ENCODE peak calls at places on chromosomes 3 and 15, in seven cellular contexts. One of them, this sample, is unnamed.
A peak's percentile ranks its signal among the peaks of the same experiment; 100 is the strongest.

GRCh38 chr15:91133511-91133910 is 33.5 kb downstream of the SV2B start:
- DNase-seq in CD8-positive, alpha-beta T cell: no peak
- DNase-seq in mesendoderm: peak; percentile 28
- DNase-seq in heart right ventricle: no peak
- DNase-seq in tibial artery: no peak
- DNase-seq in Karpas-422: no peak
- DNase-seq in right lobe of liver: no peak
- DNase-seq in this sample: no peak

GRCh38 chr15:59401810-59402569 is 29.3 kb upstream of the MYO1E start:
- DNase-seq in CD8-positive, alpha-beta T cell: no peak
- DNase-seq in mesendoderm: no peak
- DNase-seq in heart right ventricle: no peak
- DNase-seq in tibial artery: no peak
- DNase-seq in Karpas-422: no peak
- DNase-seq in right lobe of liver: no peak
- DNase-seq in this sample: no peak

GRCh38 chr3:98612587-98612986 is 19.2 kb upstream of the CPOX start:
- DNase-seq in CD8-positive, alpha-beta T cell: no peak
- DNase-seq in mesendoderm: peak; percentile 80
- DNase-seq in heart right ventricle: peak; percentile 12
- DNase-seq in tibial artery: peak; percentile 19
- DNase-seq in Karpas-422: peak; percentile 56
- DNase-seq in right lobe of liver: no peak
- DNase-seq in this sample: no peak

GRCh38 chr3:38630591-38630990 is 18.9 kb downstream of the SCN5A start:
- DNase-seq in CD8-positive, alpha-beta T cell: no peak
- DNase-seq in mesendoderm: no peak
- DNase-seq in heart right ventricle: no peak
- DNase-seq in tibial artery: no peak
- DNase-seq in Karpas-422: no peak
- DNase-seq in right lobe of liver: no peak
- DNase-seq in this sample: no peak

GRCh38 chr3:161600185-161600584 is 103.6 kb downstream of the OTOL1 start:
- DNase-seq in CD8-positive, alpha-beta T cell: no peak
- DNase-seq in mesendoderm: no peak
- DNase-seq in heart right ventricle: no peak
- DNase-seq in tibial artery: no peak
- DNase-seq in Karpas-422: no peak
- DNase-seq in right lobe of liver: no peak
- DNase-seq in this sample: no peak

GRCh38 chr15:55823191-55823670 is 80.3 kb upstream of the PRTG start:
- DNase-seq in CD8-positive, alpha-beta T cell: no peak
- DNase-seq in mesendoderm: no peak
- DNase-seq in heart right ventricle: no peak
- DNase-seq in tibial artery: no peak
- DNase-seq in Karpas-422: no peak
- DNase-seq in right lobe of liver: no peak
- DNase-seq in this sample: no peak

GRCh38 chr3:184647405-184647936 is 64.4 kb downstream of the MAGEF1 start:
- DNase-seq in CD8-positive, alpha-beta T cell: no peak
- DNase-seq in mesendoderm: no peak
- DNase-seq in heart right ventricle: peak; percentile 39
- DNase-seq in tibial artery: no peak
- DNase-seq in Karpas-422: no peak
- DNase-seq in right lobe of liver: no peak
- DNase-seq in this sample: no peak

GRCh38 chr3:141465221-141465620 is 21.6 kb upstream of the RASA2 start:
- DNase-seq in CD8-positive, alpha-beta T cell: no peak
- DNase-seq in mesendoderm: no peak
- DNase-seq in heart right ventricle: no peak
- DNase-seq in tibial artery: no peak
- DNase-seq in Karpas-422: no peak
- DNase-seq in right lobe of liver: no peak
- DNase-seq in this sample: no peak

GRCh38 chr3:155742339-155742980 is 2.4 kb downstream of the PLCH1 start:
- DNase-seq in CD8-positive, alpha-beta T cell: no peak
- DNase-seq in mesendoderm: no peak
- DNase-seq in heart right ventricle: no peak
- DNase-seq in tibial artery: no peak
- DNase-seq in Karpas-422: no peak
- DNase-seq in right lobe of liver: no peak
- DNase-seq in this sample: no peak

GRCh38 chr15:59976480-59976879 is 27.6 kb upstream of the FOXB1 start:
- DNase-seq in CD8-positive, alpha-beta T cell: peak; percentile 48
- DNase-seq in mesendoderm: no peak
- DNase-seq in heart right ventricle: no peak
- DNase-seq in tibial artery: no peak
- DNase-seq in Karpas-422: peak; percentile 41
- DNase-seq in right lobe of liver: no peak
- DNase-seq in this sample: peak; percentile 80

GRCh38 chr3:122612706-122613105 is 35.3 kb downstream of the PARP15 start:
- DNase-seq in CD8-positive, alpha-beta T cell: no peak
- DNase-seq in mesendoderm: no peak
- DNase-seq in heart right ventricle: no peak
- DNase-seq in tibial artery: no peak
- DNase-seq in Karpas-422: no peak
- DNase-seq in right lobe of liver: no peak
- DNase-seq in this sample: no peak

GRCh38 chr3:127209840-127210653 is 17.1 kb downstream of the PRR23E start:
- DNase-seq in CD8-positive, alpha-beta T cell: no peak
- DNase-seq in mesendoderm: peak; percentile 92
- DNase-seq in heart right ventricle: no peak
- DNase-seq in tibial artery: peak; percentile 1
- DNase-seq in Karpas-422: no peak
- DNase-seq in right lobe of liver: no peak
- DNase-seq in this sample: no peak

GRCh38 chr15:34679326-34679725 is 75.5 kb downstream of the GJD2 start:
- DNase-seq in CD8-positive, alpha-beta T cell: no peak
- DNase-seq in mesendoderm: no peak
- DNase-seq in heart right ventricle: no peak
- DNase-seq in tibial artery: no peak
- DNase-seq in Karpas-422: no peak
- DNase-seq in right lobe of liver: no peak
- DNase-seq in this sample: no peak

GRCh38 chr15:31013863-31014607 is 22.6 kb upstream of the MTMR10 start:
- DNase-seq in CD8-positive, alpha-beta T cell: no peak
- DNase-seq in mesendoderm: no peak
- DNase-seq in heart right ventricle: no peak
- DNase-seq in tibial artery: no peak
- DNase-seq in Karpas-422: peak; percentile 68
- DNase-seq in right lobe of liver: no peak
- DNase-seq in this sample: no peak

GRCh38 chr15:41494190-41494921 is 682 bp downstream of the ITPKA start:
- DNase-seq in CD8-positive, alpha-beta T cell: no peak
- DNase-seq in mesendoderm: peak; percentile 70
- DNase-seq in heart right ventricle: no peak
- DNase-seq in tibial artery: no peak
- DNase-seq in Karpas-422: no peak
- DNase-seq in right lobe of liver: peak; percentile 42
- DNase-seq in this sample: peak; percentile 39

GRCh38 chr3:179082416-179082815 is 10.8 kb upstream of the ZMAT3 start:
- DNase-seq in CD8-positive, alpha-beta T cell: no peak
- DNase-seq in mesendoderm: peak; percentile 32
- DNase-seq in heart right ventricle: no peak
- DNase-seq in tibial artery: no peak
- DNase-seq in Karpas-422: no peak
- DNase-seq in right lobe of liver: no peak
- DNase-seq in this sample: no peak

GRCh38 chr3:155022896-155023295 is 57.2 kb upstream of the MME start:
- DNase-seq in CD8-positive, alpha-beta T cell: no peak
- DNase-seq in mesendoderm: no peak
- DNase-seq in heart right ventricle: no peak
- DNase-seq in tibial artery: no peak
- DNase-seq in Karpas-422: no peak
- DNase-seq in right lobe of liver: no peak
- DNase-seq in this sample: no peak

GRCh38 chr3:30810617-30811016 is 83.8 kb downstream of the GADL1 start:
- DNase-seq in CD8-positive, alpha-beta T cell: peak; percentile 0
- DNase-seq in mesendoderm: peak; percentile 4
- DNase-seq in heart right ventricle: peak; percentile 16
- DNase-seq in tibial artery: no peak
- DNase-seq in Karpas-422: no peak
- DNase-seq in right lobe of liver: no peak
- DNase-seq in this sample: no peak

GRCh38 chr15:74373056-74373650 is 5.7 kb upstream of the CYP11A1 start:
- DNase-seq in CD8-positive, alpha-beta T cell: no peak
- DNase-seq in mesendoderm: no peak
- DNase-seq in heart right ventricle: no peak
- DNase-seq in tibial artery: no peak
- DNase-seq in Karpas-422: no peak
- DNase-seq in right lobe of liver: no peak
- DNase-seq in this sample: no peak

GRCh38 chr3:38583688-38584087 is 65.8 kb downstream of the SCN5A start:
- DNase-seq in CD8-positive, alpha-beta T cell: no peak
- DNase-seq in mesendoderm: no peak
- DNase-seq in heart right ventricle: no peak
- DNase-seq in tibial artery: peak; percentile 7
- DNase-seq in Karpas-422: no peak
- DNase-seq in right lobe of liver: no peak
- DNase-seq in this sample: no peak

GRCh38 chr15:71447328-71448250 is 332.3 kb downstream of the THSD4 start:
- DNase-seq in CD8-positive, alpha-beta T cell: no peak
- DNase-seq in mesendoderm: peak; percentile 73
- DNase-seq in heart right ventricle: no peak
- DNase-seq in tibial artery: no peak
- DNase-seq in Karpas-422: no peak
- DNase-seq in right lobe of liver: no peak
- DNase-seq in this sample: no peak

GRCh38 chr3:38313263-38313662 is 31.2 kb downstream of the SLC22A14 start:
- DNase-seq in CD8-positive, alpha-beta T cell: no peak
- DNase-seq in mesendoderm: no peak
- DNase-seq in heart right ventricle: no peak
- DNase-seq in tibial artery: no peak
- DNase-seq in Karpas-422: no peak
- DNase-seq in right lobe of liver: no peak
- DNase-seq in this sample: no peak

GRCh38 chr3:78497692-78498091 is 1270.1 kb downstream of the ROBO1 start:
- DNase-seq in CD8-positive, alpha-beta T cell: no peak
- DNase-seq in mesendoderm: no peak
- DNase-seq in heart right ventricle: no peak
- DNase-seq in tibial artery: no peak
- DNase-seq in Karpas-422: no peak
- DNase-seq in right lobe of liver: no peak
- DNase-seq in this sample: no peak

GRCh38 chr3:171874251-171874679 is 31.1 kb downstream of the TMEM212 start:
- DNase-seq in CD8-positive, alpha-beta T cell: no peak
- DNase-seq in mesendoderm: peak; percentile 78
- DNase-seq in heart right ventricle: no peak
- DNase-seq in tibial artery: no peak
- DNase-seq in Karpas-422: no peak
- DNase-seq in right lobe of liver: no peak
- DNase-seq in this sample: no peak

DNA sequence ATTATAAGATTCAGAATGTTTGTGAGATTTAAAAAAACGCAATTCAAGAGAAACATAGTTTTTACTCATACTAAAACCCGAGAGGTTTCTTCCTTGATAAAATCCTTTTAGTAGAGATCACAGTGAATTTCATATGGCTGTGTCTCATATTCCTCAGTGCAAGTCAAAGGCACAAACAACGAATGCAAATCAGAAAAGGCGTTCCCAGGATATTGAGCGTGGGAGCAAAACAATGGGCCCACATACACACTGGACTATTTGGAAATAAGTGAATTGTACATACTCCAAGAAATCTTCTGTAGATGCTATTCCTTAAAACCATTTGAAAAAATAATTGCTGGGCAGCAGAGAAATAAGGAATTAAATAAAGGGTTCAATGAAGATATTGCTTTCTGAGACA is 144.5 kb upstream of the TBL1XR1 start:
- DNase-seq in CD8-positive, alpha-beta T cell: no peak
- DNase-seq in mesendoderm: no peak
- DNase-seq in heart right ventricle: no peak
- DNase-seq in tibial artery: no peak
- DNase-seq in Karpas-422: no peak
- DNase-seq in right lobe of liver: no peak
- DNase-seq in this sample: no peak
- H3K4me1 ChIP-seq in CD8-positive, alpha-beta T cell: peaks cover 19% of the 10 kb centered on the region
- H3K4me1 ChIP-seq in mesendoderm: peaks cover 13% of the 10 kb centered on the region
- H3K4me1 ChIP-seq in heart right ventricle: peaks cover 43% of the 10 kb centered on the region
- H3K4me1 ChIP-seq in tibial artery: peaks cover 30% of the 10 kb centered on the region
- H3K4me1 ChIP-seq in Karpas-422: no peaks in the 10 kb centered on the region
- H3K4me1 ChIP-seq in right lobe of liver: peaks cover 13% of the 10 kb centered on the region
- H3K4me1 ChIP-seq in this sample: peaks cover 35% of the 10 kb centered on the region

DNA sequence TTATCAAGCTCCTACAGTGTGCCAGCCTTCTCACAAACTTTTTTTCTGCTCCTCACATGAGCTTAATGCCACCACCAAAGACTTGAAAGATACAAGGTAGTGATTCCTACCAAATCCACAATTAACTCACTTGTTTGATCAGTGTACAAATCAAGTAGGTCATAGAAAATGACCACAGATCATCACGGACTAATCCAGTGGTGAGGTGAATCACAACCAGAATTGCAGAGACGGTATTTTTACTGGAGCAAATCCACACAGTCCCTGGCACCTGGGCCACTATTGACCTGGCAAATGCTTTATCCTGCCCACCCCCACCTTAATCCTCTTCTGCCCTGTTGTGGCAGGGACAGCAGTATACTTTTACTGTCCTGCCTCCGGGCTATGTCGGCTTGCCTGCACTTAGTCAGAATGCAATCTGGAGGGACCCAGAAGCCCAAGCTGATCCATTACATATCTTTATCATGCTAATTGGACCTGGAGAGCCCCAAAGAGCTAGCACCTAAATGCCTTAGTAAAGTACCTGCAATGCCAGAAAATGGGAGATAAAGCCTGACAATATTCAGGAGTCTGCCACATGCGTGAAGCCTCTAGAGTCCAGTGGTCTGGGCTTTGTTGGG is 83.9 kb upstream of the CDV3 start:
- DNase-seq in CD8-positive, alpha-beta T cell: no peak
- DNase-seq in mesendoderm: peak; percentile 49
- DNase-seq in heart right ventricle: no peak
- DNase-seq in tibial artery: no peak
- DNase-seq in Karpas-422: peak; percentile 51
- DNase-seq in right lobe of liver: no peak
- DNase-seq in this sample: no peak
- H3K27ac ChIP-seq in CD8-positive, alpha-beta T cell: no peak overlapping the region
- H3K27ac ChIP-seq in mesendoderm: no peak overlapping the region
- H3K27ac ChIP-seq in heart right ventricle: no peak overlapping the region
- H3K27ac ChIP-seq in tibial artery: no peak overlapping the region
- H3K27ac ChIP-seq in Karpas-422: peak overlapping the region; percentile 93
- H3K27ac ChIP-seq in right lobe of liver: no peak overlapping the region
- H3K27ac ChIP-seq in this sample: peak overlapping the region; percentile 13

GRCh38 chr15:78319588-78319987 is 20.2 kb upstream of the SKIC8 start:
- DNase-seq in CD8-positive, alpha-beta T cell: no peak
- DNase-seq in mesendoderm: no peak
- DNase-seq in heart right ventricle: no peak
- DNase-seq in tibial artery: no peak
- DNase-seq in Karpas-422: no peak
- DNase-seq in right lobe of liver: no peak
- DNase-seq in this sample: no peak
- H3K4me1 ChIP-seq in CD8-positive, alpha-beta T cell: no peaks in the 10 kb centered on the region
- H3K4me1 ChIP-seq in mesendoderm: peaks cover 16% of the 10 kb centered on the region
- H3K4me1 ChIP-seq in heart right ventricle: no peaks in the 10 kb centered on the region
- H3K4me1 ChIP-seq in tibial artery: no peaks in the 10 kb centered on the region
- H3K4me1 ChIP-seq in Karpas-422: no peaks in the 10 kb centered on the region
- H3K4me1 ChIP-seq in right lobe of liver: no peaks in the 10 kb centered on the region
- H3K4me1 ChIP-seq in this sample: no peaks in the 10 kb centered on the region

DNA sequence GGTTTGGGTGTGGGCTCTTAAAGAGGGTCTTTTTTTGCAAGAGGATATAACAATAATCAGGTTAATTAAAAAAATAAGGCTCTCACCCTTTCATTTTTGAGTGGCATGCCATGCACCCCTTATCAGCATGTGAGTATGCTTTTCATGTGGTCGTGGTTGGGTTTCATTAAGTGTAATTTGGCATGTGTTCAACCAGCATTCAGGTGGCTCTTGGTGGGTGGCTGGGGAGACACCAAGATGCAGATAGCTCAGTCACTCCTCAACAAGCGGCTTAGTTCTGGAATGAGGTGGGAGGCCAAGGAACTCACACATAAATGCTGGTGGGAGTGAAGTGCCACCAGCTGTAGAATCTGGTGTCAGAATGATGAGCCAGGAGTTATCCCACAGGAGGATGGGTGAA is 66.8 kb downstream of the FLNB start:
- DNase-seq in CD8-positive, alpha-beta T cell: no peak
- DNase-seq in mesendoderm: no peak
- DNase-seq in heart right ventricle: no peak
- DNase-seq in tibial artery: no peak
- DNase-seq in Karpas-422: no peak
- DNase-seq in right lobe of liver: no peak
- DNase-seq in this sample: no peak
- H3K27ac ChIP-seq in CD8-positive, alpha-beta T cell: no peak overlapping the region
- H3K27ac ChIP-seq in mesendoderm: no peak overlapping the region
- H3K27ac ChIP-seq in heart right ventricle: no peak overlapping the region
- H3K27ac ChIP-seq in tibial artery: peak overlapping the region; percentile 62
- H3K27ac ChIP-seq in Karpas-422: no peak overlapping the region
- H3K27ac ChIP-seq in right lobe of liver: no peak overlapping the region
- H3K27ac ChIP-seq in this sample: no peak overlapping the region

This sample was measured in CD4-positive, alpha-beta memory T cell.